ENCODE peak calls at places on chromosomes 2 and 18, in eight cellular contexts. Y is left lung, U is epithelial cell of esophagus, E is GM12864, J is transverse colon, R is fibroblast of lung, D is WERI-Rb-1, S is HL-60. P is an unnamed sample.

GRCh38 chr2:134398300-134398699 is 144.4 kb downstream of the MGAT5 start:
- DNase-seq in Y (no peak), U (peak; percentile 81), E (no peak), J (no peak), R (peak; percentile 73), D (no peak), S (no peak), P (peak; percentile 93)

GRCh38 chr18:6884944-6885343 is 155.4 kb downstream of the ARHGAP28 start:
- DNase-seq in Y (no peak), U (no peak), E (no peak), J (no peak), R (peak; percentile 62), D (no peak), S (no peak), P (no peak)

GRCh38 chr2:172698041-172698863 is 37.4 kb upstream of the RAPGEF4 start:
- DNase-seq in Y (no peak), U (peak; percentile 89), E (no peak), J (no peak), R (peak; percentile 89), D (no peak), S (peak; percentile 20), P (peak; percentile 61)

GRCh38 chr2:119545754-119546445 is 1.7 kb downstream of the CFAP221 start:
- DNase-seq in Y (no peak), U (no peak), E (no peak), J (no peak), R (no peak), D (no peak), S (no peak), P (peak; percentile 23)

GRCh38 chr2:18831916-18832510 is 242.6 kb upstream of the NT5C1B start:
- DNase-seq in Y (no peak), U (no peak), E (no peak), J (no peak), R (no peak), D (no peak), S (no peak), P (peak; percentile 43)

GRCh38 chr2:152421521-152422367 is 86.8 kb downstream of the FMNL2 start:
- DNase-seq in Y (no peak), U (peak; percentile 98), E (no peak), J (peak; percentile 48), R (peak; percentile 96), D (no peak), S (peak; percentile 75), P (peak; percentile 99)

GRCh38 chr18:67717800-67718199 is 201.3 kb upstream of the DSEL start:
- DNase-seq in Y (peak; percentile 27), U (no peak), E (no peak), J (no peak), R (no peak), D (no peak), S (no peak), P (no peak)

GRCh38 chr18:75538727-75539126 is 111.2 kb upstream of the SMIM21 start:
- DNase-seq in Y (no peak), U (no peak), E (no peak), J (no peak), R (peak; percentile 37), D (no peak), S (no peak), P (peak; percentile 77)

GRCh38 chr2:41878726-41879366 is 169.0 kb upstream of the PKDCC start:
- DNase-seq in Y (no peak), U (no peak), E (no peak), J (no peak), R (peak; percentile 28), D (no peak), S (no peak), P (no peak)

GRCh38 chr18:23181547-23181946 is 46.3 kb downstream of the CABLES1 start:
- DNase-seq in Y (no peak), U (no peak), E (no peak), J (no peak), R (no peak), D (no peak), S (no peak), P (no peak)

GRCh38 chr2:68252407-68253210 is at the start of gene PPP3R1:
- DNase-seq in Y (peak; percentile 98), U (peak; percentile 98), E (peak; percentile 83), J (peak; percentile 96), R (peak; percentile 96), D (peak; percentile 98), S (peak; percentile 96), P (peak; percentile 97)

GRCh38 chr2:203685789-203686433 is 20.5 kb upstream of the CD28 start:
- DNase-seq in Y (no peak), U (peak; percentile 73), E (no peak), J (no peak), R (no peak), D (no peak), S (no peak), P (no peak)

GRCh38 chr18:58496937-58497336 is 132.0 kb downstream of the ALPK2 start:
- DNase-seq in Y (no peak), U (peak; percentile 40), E (no peak), J (no peak), R (no peak), D (peak; percentile 58), S (no peak), P (peak; percentile 3)

GRCh38 chr2:99861376-99861760 is 281.0 kb downstream of the AFF3 start:
- DNase-seq in Y (no peak), U (no peak), E (no peak), J (no peak), R (no peak), D (no peak), S (peak; percentile 7), P (peak; percentile 61)

GRCh38 chr2:46490521-46491141 is 11.3 kb downstream of the TMEM247 start:
- DNase-seq in Y (no peak), U (no peak), E (no peak), J (peak; percentile 25), R (peak; percentile 70), D (no peak), S (no peak), P (peak; percentile 45)

GRCh38 chr2:104919127-104919526 is 65.2 kb downstream of the POU3F3 start:
- DNase-seq in Y (no peak), U (no peak), E (no peak), J (peak; percentile 51), R (no peak), D (no peak), S (no peak), P (no peak)

GRCh38 chr2:160910681-160911080 is 249.5 kb upstream of the TANK start:
- DNase-seq in Y (no peak), U (no peak), E (no peak), J (no peak), R (peak; percentile 73), D (no peak), S (no peak), P (peak; percentile 80)

GRCh38 chr2:45055261-45055660 is 46.0 kb upstream of the SIX2 start:
- DNase-seq in Y (no peak), U (no peak), E (no peak), J (no peak), R (no peak), D (no peak), S (no peak), P (no peak)

GRCh38 chr18:32019251-32019943 is 772 bp downstream of the RNF125 start:
- DNase-seq in Y (peak; percentile 88), U (peak; percentile 52), E (no peak), J (peak; percentile 67), R (peak; percentile 34), D (peak; percentile 10), S (peak; percentile 67), P (peak; percentile 21)

GRCh38 chr18:6056171-6056932 is 161.0 kb upstream of the TMEM200C start:
- DNase-seq in Y (no peak), U (no peak), E (no peak), J (no peak), R (peak; percentile 65), D (no peak), S (no peak), P (peak; percentile 59)

GRCh38 chr2:12507295-12507694 is 209.4 kb upstream of the TRIB2 start:
- DNase-seq in Y (no peak), U (peak; percentile 99), E (no peak), J (no peak), R (peak; percentile 62), D (no peak), S (peak; percentile 94), P (peak; percentile 45)

GRCh38 chr2:202375611-202376408 is at the start of gene BMPR2:
- DNase-seq in Y (peak; percentile 96), U (peak; percentile 91), E (peak; percentile 39), J (peak; percentile 92), R (peak; percentile 85), D (peak; percentile 90), S (peak; percentile 69), P (peak; percentile 91)

GRCh38 chr2:33216508-33217182 is 259.8 kb upstream of the RASGRP3 start:
- DNase-seq in Y (no peak), U (peak; percentile 55), E (no peak), J (peak; percentile 10), R (peak; percentile 49), D (no peak), S (no peak), P (peak; percentile 47)

GRCh38 chr18:27278131-27278530 is 93.0 kb upstream of the CHST9 start:
- DNase-seq in Y (no peak), U (peak; percentile 22), E (no peak), J (no peak), R (no peak), D (no peak), S (no peak), P (no peak)
- TF ChIP-seq CTCF in Y (no peak), U (no peak), E (no peak), J (no peak), R (no peak), D (no peak), S (no peak), P (no peak)

DNA sequence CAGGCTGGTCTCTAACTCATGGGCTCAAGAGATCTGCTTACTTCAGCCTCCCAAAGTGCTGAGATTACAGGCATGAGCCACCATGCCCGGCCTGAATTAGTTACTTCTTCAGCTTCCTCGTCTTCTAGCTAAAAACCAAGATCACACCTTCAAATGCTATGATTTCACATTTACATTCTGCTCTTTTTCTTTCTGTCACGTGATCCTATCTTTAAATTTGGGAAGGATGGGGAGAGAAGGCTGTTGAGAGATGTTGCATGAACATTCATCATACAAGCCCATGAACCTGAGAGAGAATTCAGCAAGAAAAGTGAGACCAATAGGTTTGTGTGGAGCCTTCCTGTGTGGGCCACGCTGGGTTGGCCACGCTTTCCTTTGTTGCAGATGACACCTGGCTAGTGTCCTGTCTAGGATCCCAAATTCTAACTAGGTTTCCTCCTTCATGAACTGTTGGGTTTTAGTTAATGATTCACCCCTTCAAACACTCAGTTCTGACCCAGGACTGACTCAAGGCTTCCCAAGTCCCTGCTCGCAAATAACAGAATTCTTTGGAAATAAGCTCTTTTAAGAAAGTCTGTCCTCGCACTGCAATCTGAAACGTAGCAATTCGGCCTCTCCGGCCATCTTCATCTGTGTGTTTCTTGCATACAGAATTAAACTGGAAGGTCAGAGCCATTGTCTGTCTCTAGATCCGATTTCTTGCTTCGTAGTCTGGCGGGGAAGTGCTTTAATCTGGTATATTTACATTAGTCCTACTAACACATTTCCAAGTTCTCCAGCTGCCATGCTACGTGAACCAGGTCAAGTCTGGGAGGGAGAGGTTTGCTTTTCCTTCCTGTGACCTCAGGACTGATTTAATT is 57.2 kb upstream of the CREB1 start:
- DNase-seq in Y (no peak), U (peak; percentile 38), E (no peak), J (no peak), R (no peak), D (no peak), S (no peak), P (no peak)
- H3K4me3 ChIP-seq in Y (no peak overlapping the region), U (no peak overlapping the region), E (no peak overlapping the region), J (no peak overlapping the region), R (no peak overlapping the region), D (peak overlapping the region; percentile 38), S (no peak overlapping the region), P (no peak overlapping the region)

GRCh38 chr2:80259292-80259691 is 45.3 kb downstream of the LRRTM1 start:
- DNase-seq in Y (no peak), U (no peak), E (no peak), J (no peak), R (no peak), D (no peak), S (no peak), P (no peak)
- TF ChIP-seq CTCF in Y (no peak), U (no peak), E (no peak), J (no peak), R (no peak), D (no peak), S (no peak), P (no peak)

GRCh38 chr2:189579585-189579984 is 1.0 kb downstream of the SLC40A1 start:
- DNase-seq in Y (no peak), U (peak; percentile 51), E (no peak), J (no peak), R (peak; percentile 76), D (no peak), S (peak; percentile 63), P (peak; percentile 69)
- H3K4me3 ChIP-seq in Y (peak overlapping the region; percentile 62), U (no peak overlapping the region), E (no peak overlapping the region), J (peak overlapping the region; percentile 57), R (peak overlapping the region; percentile 43), D (peak overlapping the region; percentile 59), S (no peak overlapping the region), P (peak overlapping the region; percentile 54)

P was measured in fibroblast of pulmonary artery.